ENCODE peak calls at places on chromosomes 5 and 9, in five cellular contexts. D, N, O, W and C are unnamed samples.

GRCh38 chr5:175131432-175131831 is 312.6 kb downstream of the DRD1 start:
- DNase-seq in D (no peak), N (no peak), O (no peak), W (no peak), C (no peak)

GRCh38 chr5:137395011-137395755 is 103.9 kb downstream of the SPOCK1 start:
- DNase-seq in D (no peak), N (no peak), O (no peak), W (peak; percentile 43), C (peak; percentile 26)

GRCh38 chr5:106801554-106801953 is 869.2 kb downstream of the EFNA5 start:
- DNase-seq in D (no peak), N (no peak), O (no peak), W (no peak), C (no peak)

GRCh38 chr5:141973871-141974595 is 5.1 kb downstream of the RNF14 start:
- DNase-seq in D (no peak), N (no peak), O (no peak), W (no peak), C (peak; percentile 92)

GRCh38 chr9:37954581-37954981 is 50.7 kb upstream of the SLC25A51 start:
- DNase-seq in D (no peak), N (no peak), O (no peak), W (no peak), C (no peak)

GRCh38 chr5:63053019-63053638 is 474.5 kb downstream of the LRRC70 start:
- DNase-seq in D (no peak), N (peak; percentile 31), O (no peak), W (no peak), C (no peak)

GRCh38 chr5:142937265-142937877 is 167.2 kb downstream of the ARHGAP26 start:
- DNase-seq in D (no peak), N (no peak), O (no peak), W (no peak), C (no peak)

GRCh38 chr5:174309131-174309845 is 263.8 kb downstream of the NSG2 start:
- DNase-seq in D (no peak), N (no peak), O (no peak), W (no peak), C (no peak)

GRCh38 chr5:10856646-10857332 is 95.8 kb upstream of the DAP start:
- DNase-seq in D (peak; percentile 71), N (peak; percentile 14), O (peak; percentile 61), W (peak; percentile 67), C (peak; percentile 77)

GRCh38 chr5:36090033-36090432 is 23.4 kb upstream of the UGT3A2 start:
- DNase-seq in D (peak; percentile 30), N (peak; percentile 37), O (peak; percentile 53), W (peak; percentile 4), C (peak; percentile 17)

GRCh38 chr5:177309351-177310191 is 2.1 kb downstream of the MXD3 start:
- DNase-seq in D (peak; percentile 79), N (peak; percentile 91), O (peak; percentile 90), W (peak; percentile 83), C (peak; percentile 65)

GRCh38 chr5:171484460-171484899 is 65.0 kb downstream of the FGF18 start:
- DNase-seq in D (no peak), N (peak; percentile 26), O (peak; percentile 57), W (peak; percentile 82), C (no peak)

GRCh38 chr5:165630211-165630866 is 2124.9 kb downstream of the MAT2B start:
- DNase-seq in D (peak; percentile 46), N (peak; percentile 56), O (peak; percentile 38), W (peak; percentile 69), C (peak; percentile 64)

GRCh38 chr5:56172225-56172624 is 60.9 kb downstream of the ANKRD55 start:
- DNase-seq in D (no peak), N (no peak), O (no peak), W (no peak), C (peak; percentile 59)

GRCh38 chr5:69217154-69217731 is 17.4 kb upstream of the CDK7 start:
- DNase-seq in D (no peak), N (no peak), O (peak; percentile 45), W (peak; percentile 98), C (no peak)

GRCh38 chr9:114029311-114030170 is 48.6 kb downstream of the AMBP start:
- DNase-seq in D (no peak), N (no peak), O (no peak), W (no peak), C (no peak)

GRCh38 chr9:27338527-27338903 is 41.6 kb upstream of the EQTN start:
- DNase-seq in D (no peak), N (no peak), O (no peak), W (no peak), C (no peak)

GRCh38 chr5:10034008-10034407 is 215.7 kb downstream of the ATPSCKMT start:
- DNase-seq in D (no peak), N (no peak), O (peak; percentile 6), W (no peak), C (no peak)

GRCh38 chr5:139676951-139677367 is 28.8 kb downstream of the CXXC5 start:
- DNase-seq in D (no peak), N (no peak), O (no peak), W (peak; percentile 86), C (no peak)

GRCh38 chr5:135977375-135977928 is 22.7 kb upstream of the LECT2 start:
- DNase-seq in D (no peak), N (peak; percentile 95), O (peak; percentile 76), W (no peak), C (peak; percentile 30)

GRCh38 chr9:83167126-83167525 is 104.2 kb upstream of the RASEF start:
- DNase-seq in D (no peak), N (no peak), O (no peak), W (no peak), C (no peak)

GRCh38 chr5:142246263-142246662 is 78.6 kb downstream of the SPRY4 start:
- DNase-seq in D (peak; percentile 25), N (no peak), O (no peak), W (no peak), C (peak; percentile 52)

GRCh38 chr5:82467006-82467561 is 188.9 kb upstream of the RPS23 start:
- DNase-seq in D (no peak), N (no peak), O (peak; percentile 61), W (no peak), C (no peak)

GRCh38 chr9:117763314-117763713 is 59.1 kb downstream of the TLR4 start:
- DNase-seq in D (no peak), N (no peak), O (no peak), W (no peak), C (no peak)

GRCh38 chr5:155807884-155808576 is 518.9 kb upstream of the SGCD start:
- DNase-seq in D (no peak), N (no peak), O (no peak), W (no peak), C (no peak)

GRCh38 chr5:113044776-113045175 is 68.2 kb downstream of the DCP2 start:
- DNase-seq in D (no peak), N (no peak), O (no peak), W (no peak), C (no peak)

GRCh38 chr5:143176048-143176447 is 227.4 kb downstream of the NR3C1 start:
- DNase-seq in D (no peak), N (no peak), O (no peak), W (no peak), C (peak; percentile 26)

GRCh38 chr9:105275938-105276337 is 31.5 kb downstream of the SLC44A1 start:
- DNase-seq in D (no peak), N (no peak), O (no peak), W (no peak), C (no peak)

GRCh38 chr9:105269593-105269992 is 25.1 kb downstream of the SLC44A1 start:
- DNase-seq in D (no peak), N (no peak), O (no peak), W (no peak), C (no peak)

DNA sequence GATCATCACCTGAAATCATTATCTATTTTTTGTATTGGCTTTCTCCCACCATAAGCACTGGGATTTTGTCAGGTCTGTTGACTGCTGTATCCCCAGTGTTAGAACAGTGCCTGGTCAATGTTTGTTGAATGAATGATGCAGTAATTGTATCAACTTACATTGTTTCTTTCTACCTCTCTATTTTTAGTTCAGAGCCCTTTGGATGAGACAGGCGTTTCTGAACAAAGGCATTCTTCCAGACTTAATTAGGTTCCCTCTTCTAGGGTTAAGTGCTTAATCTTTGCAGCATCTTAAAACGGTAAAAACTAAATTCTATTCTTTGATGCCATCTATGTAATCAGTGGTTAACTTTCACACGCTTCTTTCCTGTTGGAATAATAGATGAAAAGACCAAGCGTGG is 26.3 kb downstream of the SLC44A1 start:
- DNase-seq in D (no peak), N (no peak), O (no peak), W (no peak), C (no peak)
- TF ChIP-seq SMC3 in D (no peak), N (no peak), O (no peak), W (no peak), C (no peak)

DNA sequence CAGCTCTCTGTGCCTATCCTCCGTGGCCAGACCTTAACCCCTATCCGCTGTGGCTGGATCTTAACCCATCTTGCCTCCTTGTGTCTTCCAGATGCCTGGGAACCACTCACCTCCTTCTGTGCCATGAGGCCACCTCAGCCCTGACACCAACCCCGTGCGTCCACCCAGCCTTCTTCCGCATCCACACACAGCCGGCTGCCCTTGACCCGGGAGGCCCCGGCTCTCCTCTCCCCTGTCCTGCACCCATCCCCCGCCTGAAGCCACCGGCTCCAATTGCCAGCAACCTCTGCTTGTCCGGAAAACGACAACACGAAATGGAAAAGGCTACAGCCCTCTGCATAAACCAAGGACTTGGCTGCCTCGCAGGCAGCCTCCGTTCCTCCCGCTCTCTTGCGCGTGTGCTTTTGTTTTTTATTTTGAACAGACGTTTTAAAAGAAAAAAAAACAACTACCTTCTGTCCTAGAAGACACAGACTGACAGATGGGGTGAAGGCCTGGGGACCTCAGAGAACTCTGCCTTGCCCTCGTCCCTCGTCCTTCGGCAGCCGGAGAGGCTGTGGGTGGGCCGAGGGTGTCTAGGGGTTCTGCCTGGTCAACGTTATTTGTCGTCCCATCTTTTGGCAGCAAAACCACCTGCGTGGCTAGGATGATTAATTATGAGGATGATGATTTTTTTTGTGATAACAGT is 32.5 kb upstream of the HMCN2 start:
- DNase-seq in D (no peak), N (no peak), O (no peak), W (no peak), C (no peak)
- TF ChIP-seq SMC3 in D (no peak), N (no peak), O (no peak), W (no peak), C (no peak)

GRCh38 chr5:172642046-172642409 is 965 bp downstream of the NEURL1B start:
- DNase-seq in D (no peak), N (no peak), O (no peak), W (no peak), C (peak; percentile 21)

GRCh38 chr5:172644229-172644628 is 3.2 kb downstream of the NEURL1B start:
- DNase-seq in D (no peak), N (no peak), O (no peak), W (no peak), C (no peak)

GRCh38 chr5:172642511-172642910 is 1.4 kb downstream of the NEURL1B start:
- DNase-seq in D (no peak), N (no peak), O (no peak), W (no peak), C (peak; percentile 26)

GRCh38 chr5:172643392-172643871 is 2.4 kb downstream of the NEURL1B start:
- DNase-seq in D (no peak), N (no peak), O (no peak), W (no peak), C (no peak)

GRCh38 chr5:172642926-172643325 is 1.9 kb downstream of the NEURL1B start:
- DNase-seq in D (no peak), N (no peak), O (no peak), W (no peak), C (no peak)
- TF ChIP-seq SMC3 in D (no peak), N (no peak), O (no peak), W (no peak), C (no peak)

DNA sequence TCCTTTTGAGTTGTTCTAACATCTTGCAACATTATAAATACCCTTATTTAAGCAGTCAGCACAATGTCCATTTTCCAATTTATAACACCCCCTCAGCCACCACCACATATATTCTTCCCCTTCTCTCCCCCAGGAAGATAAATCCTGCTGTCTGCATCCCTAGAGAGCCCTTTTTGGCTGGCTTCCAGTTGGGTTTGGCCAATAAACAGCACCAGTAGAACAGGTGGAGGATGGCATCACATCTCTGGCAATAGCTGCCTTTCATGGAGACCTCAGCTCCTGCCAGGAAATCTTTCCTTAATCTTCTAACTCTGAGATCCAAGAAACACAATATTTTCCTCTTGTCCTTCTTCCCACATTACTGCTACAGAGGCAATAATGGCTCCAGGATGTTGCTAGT is 53.7 kb downstream of the TRIM36 start:
- DNase-seq in D (no peak), N (no peak), O (no peak), W (no peak), C (no peak)
- TF ChIP-seq SMC3 in D (no peak), N (no peak), O (no peak), W (no peak), C (no peak)